ENCODE peak calls at places on chromosomes 13 and 19, in ten cellular contexts. T, E, G, P, I, K, H, V, W and L are unnamed samples.

GRCh38 chr13:107964356-107964755 is 251.0 kb downstream of the LIG4 start:
- DNase-seq in T (no peak), E (no peak), G (no peak), P (no peak), I (no peak), K (no peak), H (peak), V (no peak), W (no peak), L (no peak)

GRCh38 chr13:25802579-25802978 is 249.2 kb downstream of the SHISA2 start:
- DNase-seq in T (no peak), E (no peak), G (no peak), P (no peak), I (no peak), K (no peak), H (no peak), V (no peak), W (no peak), L (no peak)

GRCh38 chr13:97276862-97277269 is 54.7 kb downstream of the MBNL2 start:
- DNase-seq in T (no peak), E (no peak), G (no peak), P (no peak), I (no peak), K (no peak), H (no peak), V (no peak), W (no peak), L (no peak)

GRCh38 chr19:38359242-38360021 is 14.9 kb upstream of the PSMD8 start:
- DNase-seq in T (no peak), E (no peak), G (no peak), P (no peak), I (no peak), K (no peak), H (no peak), V (no peak), W (no peak), L (no peak)

GRCh38 chr13:68030152-68030809 is 800.1 kb upstream of the PCDH9 start:
- DNase-seq in T (no peak), E (no peak), G (no peak), P (no peak), I (no peak), K (no peak), H (no peak), V (no peak), W (no peak), L (no peak)

GRCh38 chr19:15293751-15294505 is 38.4 kb downstream of the BRD4 start:
- DNase-seq in T (no peak), E (no peak), G (no peak), P (no peak), I (no peak), K (no peak), H (no peak), V (no peak), W (no peak), L (no peak)

GRCh38 chr13:25203256-25203794 is 31.2 kb upstream of the AMER2 start:
- DNase-seq in T (no peak), E (no peak), G (no peak), P (peak), I (no peak), K (no peak), H (no peak), V (no peak), W (no peak), L (no peak)

GRCh38 chr13:113299951-113300350 is 2.9 kb downstream of the LAMP1 start:
- DNase-seq in T (peak), E (no peak), G (peak), P (no peak), I (no peak), K (no peak), H (no peak), V (no peak), W (no peak), L (no peak)

GRCh38 chr13:20475927-20476691 is 49.5 kb downstream of the CRYL1 start:
- DNase-seq in T (no peak), E (no peak), G (peak), P (no peak), I (peak), K (peak), H (no peak), V (peak), W (peak), L (no peak)

GRCh38 chr13:45296259-45296658 is 44.7 kb downstream of the TPT1 start:
- DNase-seq in T (no peak), E (no peak), G (no peak), P (no peak), I (no peak), K (no peak), H (no peak), V (no peak), W (no peak), L (no peak)

GRCh38 chr19:44332145-44332544 is 24.3 kb downstream of the ZNF112 start:
- DNase-seq in T (no peak), E (no peak), G (no peak), P (no peak), I (no peak), K (no peak), H (no peak), V (no peak), W (no peak), L (no peak)

GRCh38 chr13:101730420-101731000 is 278.0 kb downstream of the ITGBL1 start:
- DNase-seq in T (no peak), E (no peak), G (no peak), P (no peak), I (no peak), K (no peak), H (no peak), V (no peak), W (no peak), L (no peak)

GRCh38 chr13:43289458-43290255 is 266.3 kb downstream of the DNAJC15 start:
- DNase-seq in T (no peak), E (no peak), G (no peak), P (no peak), I (no peak), K (no peak), H (no peak), V (no peak), W (no peak), L (no peak)

GRCh38 chr19:50719119-50719435 is 525 bp downstream of the SHANK1 start:
- DNase-seq in T (no peak), E (no peak), G (no peak), P (no peak), I (no peak), K (no peak), H (no peak), V (no peak), W (no peak), L (no peak)

GRCh38 chr19:9857920-9858746 is 23.0 kb downstream of the PIN1 start:
- DNase-seq in T (no peak), E (no peak), G (peak), P (no peak), I (no peak), K (no peak), H (no peak), V (no peak), W (no peak), L (no peak)

GRCh38 chr19:28705008-28705407 is 507.9 kb downstream of the UQCRFS1 start:
- DNase-seq in T (peak), E (peak), G (no peak), P (no peak), I (no peak), K (no peak), H (no peak), V (no peak), W (no peak), L (no peak)

GRCh38 chr13:51370116-51370515 is 30.6 kb downstream of the SERPINE3 start:
- DNase-seq in T (no peak), E (peak), G (no peak), P (no peak), I (no peak), K (no peak), H (no peak), V (no peak), W (no peak), L (no peak)

GRCh38 chr19:6663236-6664187 is 6.4 kb downstream of the TNFSF14 start:
- DNase-seq in T (no peak), E (no peak), G (no peak), P (no peak), I (no peak), K (no peak), H (no peak), V (no peak), W (peak), L (no peak)